ENCODE peak calls at places on chromosome 4, in five cellular contexts. Q is GM12865, D is OCI-LY7, B is endothelial cell, I is astrocyte of the spinal cord. O is an unnamed sample.

GRCh38 chr4:22850630-22851029 is 157.9 kb downstream of the GBA3 start:
- DNase-seq in I (no peak), Q (peak; percentile 30), D (no peak), B (no peak), O (no peak)

GRCh38 chr4:130568746-130569145 is 1472.8 kb downstream of the C4orf33 start:
- DNase-seq in B (no peak), D (peak; percentile 21), I (peak; percentile 5), Q (no peak), O (no peak)

GRCh38 chr4:110411599-110412011 is 64.3 kb upstream of the ENPEP start:
- DNase-seq in I (no peak), B (peak; percentile 5), D (no peak), Q (no peak), O (no peak)

GRCh38 chr4:13340672-13341071 is 143.5 kb downstream of the RAB28 start:
- DNase-seq in Q (no peak), B (no peak), I (no peak), D (no peak), O (no peak)

GRCh38 chr4:153564630-153565525 is 98.7 kb downstream of the TMEM131L start:
- DNase-seq in Q (no peak), I (no peak), D (no peak), B (no peak), O (peak; percentile 13)

GRCh38 chr4:187602339-187603092 is 393.1 kb upstream of the ZFP42 start:
- DNase-seq in B (no peak), I (peak; percentile 58), Q (no peak), D (no peak), O (no peak)

GRCh38 chr4:140252144-140252741 is 98.3 kb upstream of the MAML3 start:
- DNase-seq in I (no peak), D (peak; percentile 14), Q (no peak), B (peak; percentile 21), O (no peak)

GRCh38 chr4:71476240-71476639 is 137.4 kb downstream of the SLC4A4 start:
- DNase-seq in Q (no peak), B (no peak), D (no peak), I (no peak), O (no peak)

GRCh38 chr4:2299794-2300193 is 37.9 kb upstream of the MXD4 start:
- DNase-seq in D (no peak), B (no peak), Q (no peak), I (no peak), O (no peak)

GRCh38 chr4:146545102-146545501 is 23.4 kb upstream of the SLC10A7 start:
- DNase-seq in D (peak; percentile 27), I (peak; percentile 37), B (peak; percentile 14), Q (peak; percentile 64), O (peak; percentile 62)

GRCh38 chr4:8817813-8818062 is 53.9 kb downstream of the HMX1 start:
- DNase-seq in D (no peak), B (peak; percentile 2), Q (no peak), I (no peak), O (no peak)

GRCh38 chr4:29081230-29081955 is 1638.8 kb upstream of the PCDH7 start:
- DNase-seq in I (peak; percentile 29), B (no peak), Q (no peak), D (no peak), O (peak; percentile 30)

GRCh38 chr4:1369484-1370079 is 22.6 kb downstream of the UVSSA start:
- DNase-seq in I (no peak), B (no peak), D (no peak), Q (no peak), O (no peak)

GRCh38 chr4:142155347-142155746 is 519.0 kb downstream of the IL15 start:
- DNase-seq in I (no peak), B (no peak), Q (no peak), D (no peak), O (no peak)

GRCh38 chr4:128241425-128241913 is 46.1 kb downstream of the PGRMC2 start:
- DNase-seq in D (no peak), B (no peak), Q (no peak), I (peak; percentile 98), O (peak; percentile 96)

GRCh38 chr4:80081566-80081965 is 8.5 kb upstream of the ANTXR2 start:
- DNase-seq in B (no peak), I (no peak), D (no peak), Q (no peak), O (no peak)

GRCh38 chr4:118175506-118175905 is 141.2 kb downstream of the NDST3 start:
- DNase-seq in D (no peak), Q (no peak), B (no peak), I (no peak), O (no peak)

GRCh38 chr4:159021597-159022385 is 81.1 kb upstream of the RAPGEF2 start:
- DNase-seq in Q (no peak), D (no peak), B (no peak), I (no peak), O (no peak)

GRCh38 chr4:112765317-112765989 is 128.5 kb downstream of the LARP7 start:
- DNase-seq in D (peak; percentile 65), Q (peak; percentile 52), I (peak; percentile 12), B (no peak), O (peak; percentile 11)
- TF ChIP-seq CTCF in D (peak; percentile 83), Q (peak; percentile 57), I (peak; percentile 54), B (peak; percentile 80), O (peak; percentile 25)

GRCh38 chr4:62531731-62532130 is 1331.6 kb downstream of the ADGRL3 start:
- DNase-seq in D (no peak), B (no peak), Q (peak; percentile 0), I (no peak), O (no peak)
- TF ChIP-seq CTCF in D (peak; percentile 13), B (no peak), Q (no peak), I (no peak), O (no peak)

DNA sequence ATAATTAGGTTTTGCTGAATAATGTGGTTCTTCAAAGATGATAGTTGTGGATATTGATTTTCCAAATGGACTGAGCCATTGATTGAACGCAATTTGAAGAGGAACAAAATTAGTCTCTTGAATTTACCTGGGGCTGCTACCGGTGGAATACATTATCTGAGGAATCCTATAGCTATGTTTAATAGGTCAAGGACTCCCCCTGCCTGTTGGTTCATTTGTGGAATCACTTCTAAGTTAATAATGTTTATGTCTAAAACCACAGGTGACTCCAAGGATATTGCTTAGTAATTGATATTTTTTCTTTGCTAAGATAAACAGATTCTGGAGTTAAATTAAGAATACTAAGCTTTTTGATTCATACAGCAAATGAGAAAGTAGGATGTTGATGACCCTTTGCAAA is 576.0 kb upstream of the PABPC4L start:
- DNase-seq in B (peak; percentile 9), Q (no peak), D (no peak), I (peak; percentile 5), O (peak; percentile 31)
- TF ChIP-seq CTCF in B (no peak), Q (no peak), D (no peak), I (peak; percentile 6), O (peak; percentile 26)

GRCh38 chr4:48137766-48138349 is 3.8 kb upstream of the TXK start:
- DNase-seq in B (no peak), Q (no peak), D (peak; percentile 10), I (no peak), O (no peak)

GRCh38 chr4:48138936-48139335 is 4.9 kb upstream of the TXK start:
- DNase-seq in D (peak; percentile 82), B (no peak), Q (peak; percentile 81), I (no peak), O (no peak)

GRCh38 chr4:48138511-48138910 is 4.5 kb upstream of the TXK start:
- DNase-seq in D (no peak), I (no peak), B (no peak), Q (no peak), O (no peak)

GRCh38 chr4:48139688-48140087 is 5.6 kb upstream of the TXK start:
- DNase-seq in Q (no peak), I (no peak), D (no peak), B (no peak), O (peak; percentile 21)

DNA sequence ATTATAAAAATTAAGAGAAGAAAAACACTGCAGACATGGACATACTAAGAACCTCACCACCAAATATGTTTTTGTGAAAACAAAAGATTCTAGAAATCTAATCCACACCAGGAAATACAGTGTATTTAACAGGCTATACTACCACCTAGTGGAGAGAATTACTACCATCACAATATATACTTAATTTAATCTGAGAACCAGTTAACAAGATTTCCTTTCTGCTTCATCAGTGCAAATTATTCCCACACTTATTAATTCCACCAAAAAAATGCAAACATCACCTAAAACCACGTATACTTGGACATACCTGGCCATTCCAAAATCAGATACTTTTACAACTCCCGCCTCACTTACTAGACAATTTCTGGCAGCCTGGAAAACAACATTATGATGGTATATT is 7.0 kb upstream of the TXK start:
- DNase-seq in Q (peak; percentile 47), I (peak; percentile 63), B (no peak), D (peak; percentile 69), O (peak; percentile 48)
- TF ChIP-seq CTCF in Q (peak; percentile 29), I (peak; percentile 42), B (peak; percentile 73), D (peak; percentile 86), O (peak; percentile 43)

O was measured in MCF 10A.